ENCODE peak calls at places on chromosomes 1 and 21, in seven cellular contexts. E is stimulated activated CD8-positive, alpha-beta memory T cell treated with anti-CD3 and anti-CD28 coated beads, Interleukin-4, amount 100 ng/mL, for 24 hours; G is AML-193; C is neural progenitor cell; L is HAP-1; Z is left lung; U is ovary. Y is an unnamed sample.
A peak's percentile ranks its signal among the peaks of the same experiment; 100 is the strongest.

GRCh38 chr21:18382141-18382540 is 21.4 kb downstream of the TMPRSS15 start:
- DNase-seq in E (no peak), G (no peak), C (no peak), L (no peak), Z (no peak), U (no peak), Y (no peak)

GRCh38 chr1:244460195-244460594 is 878 bp upstream of the CATSPERE start:
- DNase-seq in E (peak; percentile 29), G (no peak), C (no peak), L (no peak), Z (no peak), U (no peak), Y (no peak)

GRCh38 chr1:229114315-229114714 is 156.6 kb upstream of the RAB4A start:
- DNase-seq in E (no peak), G (no peak), C (no peak), L (no peak), Z (no peak), U (no peak), Y (peak; percentile 9)

GRCh38 chr1:166796620-166797236 is 42.5 kb upstream of the POGK start:
- DNase-seq in E (no peak), G (no peak), C (no peak), L (no peak), Z (peak; percentile 64), U (no peak), Y (no peak)

GRCh38 chr1:115112496-115113375 is 23.4 kb upstream of the TSPAN2 start:
- DNase-seq in E (peak; percentile 26), G (peak; percentile 7), C (peak; percentile 69), L (peak; percentile 66), Z (peak; percentile 74), U (peak; percentile 34), Y (no peak)

GRCh38 chr1:12407050-12407961 is 177.5 kb downstream of the VPS13D start:
- DNase-seq in E (no peak), G (no peak), C (no peak), L (no peak), Z (no peak), U (peak; percentile 31), Y (no peak)

GRCh38 chr1:205374205-205375078 is 17.7 kb upstream of the KLHDC8A start:
- DNase-seq in E (no peak), G (no peak), C (no peak), L (no peak), Z (no peak), U (no peak), Y (no peak)

GRCh38 chr1:155207578-155208405 is at the start of gene THBS3:
- DNase-seq in E (no peak), G (no peak), C (peak; percentile 85), L (peak; percentile 71), Z (no peak), U (peak; percentile 75), Y (peak; percentile 35)

GRCh38 chr1:82018319-82018718 is 217.6 kb downstream of the ADGRL2 start:
- DNase-seq in E (no peak), G (no peak), C (no peak), L (no peak), Z (no peak), U (no peak), Y (no peak)

GRCh38 chr1:217425528-217425927 is 205.4 kb downstream of the GPATCH2 start:
- DNase-seq in E (no peak), G (no peak), C (peak; percentile 23), L (no peak), Z (no peak), U (no peak), Y (no peak)

GRCh38 chr1:6962390-6962955 is 177.2 kb downstream of the CAMTA1 start:
- DNase-seq in E (peak; percentile 24), G (no peak), C (peak; percentile 99), L (peak; percentile 100), Z (no peak), U (peak; percentile 41), Y (no peak)

GRCh38 chr1:161300478-161300877 is 9.3 kb downstream of the MPZ start:
- DNase-seq in E (no peak), G (no peak), C (no peak), L (no peak), Z (no peak), U (no peak), Y (no peak)

GRCh38 chr1:168719306-168720111 is 9.5 kb downstream of the DPT start:
- DNase-seq in E (no peak), G (no peak), C (no peak), L (no peak), Z (no peak), U (no peak), Y (no peak)

GRCh38 chr1:165633624-165634023 is 2.6 kb downstream of the MGST3 start:
- DNase-seq in E (no peak), G (peak; percentile 21), C (no peak), L (no peak), Z (no peak), U (no peak), Y (no peak)

GRCh38 chr1:180246579-180246978 is 16.5 kb downstream of the LHX4 start:
- DNase-seq in E (no peak), G (no peak), C (no peak), L (no peak), Z (no peak), U (no peak), Y (no peak)

GRCh38 chr1:223106856-223107255 is 36.2 kb downstream of the TLR5 start:
- DNase-seq in E (no peak), G (no peak), C (no peak), L (no peak), Z (no peak), U (no peak), Y (no peak)

GRCh38 chr1:175385316-175385715 is 192.7 kb upstream of the KIAA0040 start:
- DNase-seq in E (no peak), G (no peak), C (no peak), L (no peak), Z (no peak), U (no peak), Y (no peak)

GRCh38 chr1:47438321-47439150 is 692 bp downstream of the FOXD2 start:
- DNase-seq in E (no peak), G (no peak), C (peak; percentile 45), L (peak; percentile 23), Z (peak; percentile 79), U (no peak), Y (no peak)

GRCh38 chr1:202283991-202284390 is 57.7 kb downstream of the UBE2T start:
- DNase-seq in E (no peak), G (no peak), C (no peak), L (no peak), Z (no peak), U (no peak), Y (no peak)

GRCh38 chr1:36532810-36533401 is 50.2 kb upstream of the CSF3R start:
- DNase-seq in E (no peak), G (no peak), C (no peak), L (no peak), Z (no peak), U (no peak), Y (no peak)

GRCh38 chr1:115807723-115808122 is 33.2 kb downstream of the NHLH2 start:
- DNase-seq in E (no peak), G (peak; percentile 53), C (peak; percentile 88), L (peak; percentile 83), Z (no peak), U (no peak), Y (peak; percentile 44)

GRCh38 chr1:216945506-216946080 is 222.4 kb upstream of the ESRRG start:
- DNase-seq in E (no peak), G (no peak), C (no peak), L (peak; percentile 50), Z (no peak), U (no peak), Y (no peak)

GRCh38 chr1:100250807-100251206 is 1.2 kb upstream of the DBT start:
- DNase-seq in E (no peak), G (no peak), C (no peak), L (no peak), Z (no peak), U (no peak), Y (no peak)

GRCh38 chr1:239125027-239125426 is 261.3 kb upstream of the CHRM3 start:
- DNase-seq in E (no peak), G (no peak), C (no peak), L (no peak), Z (no peak), U (no peak), Y (no peak)

GRCh38 chr1:18784523-18784833 is 75.0 kb downstream of the TAS1R2 start:
- DNase-seq in E (no peak), G (no peak), C (no peak), L (no peak), Z (no peak), U (no peak), Y (no peak)

GRCh38 chr21:28636988-28637691 is 355.5 kb downstream of the LTN1 start:
- DNase-seq in E (no peak), G (no peak), C (no peak), L (no peak), Z (no peak), U (no peak), Y (no peak)

GRCh38 chr1:206739411-206740076 is 31.0 kb upstream of the IL19 start:
- DNase-seq in E (no peak), G (peak; percentile 71), C (no peak), L (no peak), Z (no peak), U (no peak), Y (no peak)

GRCh38 chr1:181173761-181174371 is 85.4 kb downstream of the IER5 start:
- DNase-seq in E (no peak), G (no peak), C (no peak), L (no peak), Z (no peak), U (no peak), Y (no peak)

GRCh38 chr21:46065215-46065992 is 32.5 kb upstream of the COL6A2 start:
- DNase-seq in E (no peak), G (no peak), C (no peak), L (no peak), Z (peak; percentile 70), U (peak; percentile 78), Y (no peak)

GRCh38 chr21:16535100-16535418 is 805.3 kb downstream of the USP25 start:
- DNase-seq in E (no peak), G (no peak), C (peak; percentile 8), L (peak; percentile 35), Z (no peak), U (peak; percentile 92), Y (peak; percentile 29)